ENCODE peak calls at places on chromosomes 6 and 20, in eight cellular contexts. M, Y, A, J, L, W, B and R are unnamed samples.

GRCh38 chr20:47300071-47300470 is 56.4 kb downstream of the ZMYND8 start:
- DNase-seq in M (no peak), Y (no peak), B (no peak), J (no peak), W (no peak), A (no peak), L (no peak), R (no peak)

GRCh38 chr6:63509652-63510352 is 62.5 kb upstream of the LOC128125822 start:
- DNase-seq in M (peak; percentile 79), A (no peak), Y (no peak), J (peak; percentile 83), L (no peak), W (no peak), B (no peak), R (no peak)

GRCh38 chr6:118844915-118845314 is 49.0 kb upstream of the ASF1A start:
- DNase-seq in J (no peak), Y (no peak), M (no peak), A (no peak), B (no peak), W (no peak), L (no peak), R (no peak)

GRCh38 chr6:110020888-110021287 is 42.8 kb downstream of the GPR6 start:
- DNase-seq in Y (no peak), L (no peak), A (no peak), J (no peak), B (no peak), W (no peak), M (no peak), R (no peak)

GRCh38 chr6:29465279-29465678 is 8.3 kb downstream of the OR2H1 start:
- DNase-seq in M (no peak), W (no peak), Y (no peak), L (no peak), J (no peak), B (no peak), A (no peak), R (no peak)

GRCh38 chr20:59994697-59995122 is 36.5 kb downstream of the CDH26 start:
- DNase-seq in Y (no peak), B (no peak), M (no peak), L (no peak), A (no peak), J (peak; percentile 9), W (no peak), R (no peak)

GRCh38 chr20:12287575-12287974 is 369.9 kb downstream of the BTBD3 start:
- DNase-seq in W (no peak), A (no peak), L (no peak), B (no peak), Y (no peak), M (no peak), J (no peak), R (no peak)

GRCh38 chr20:50144362-50144761 is 9.2 kb downstream of the PEDS1 start:
- DNase-seq in J (no peak), Y (peak; percentile 97), W (no peak), M (no peak), L (no peak), A (no peak), B (no peak), R (peak; percentile 98)

GRCh38 chr6:142842423-142843261 is 102.3 kb downstream of the HIVEP2 start:
- DNase-seq in B (peak; percentile 36), A (no peak), M (no peak), L (no peak), J (no peak), Y (no peak), W (no peak), R (no peak)

GRCh38 chr6:167502471-167502870 is 177.6 kb downstream of the TTLL2 start:
- DNase-seq in M (no peak), Y (no peak), W (no peak), J (no peak), L (no peak), B (no peak), A (no peak), R (no peak)

GRCh38 chr20:41339957-41340326 is 679 bp upstream of the LPIN3 start:
- DNase-seq in W (peak; percentile 61), L (peak; percentile 94), Y (peak; percentile 35), B (peak; percentile 74), M (peak; percentile 91), A (peak; percentile 80), J (peak; percentile 95), R (peak; percentile 83)

GRCh38 chr6:93562566-93562965 is 143.2 kb upstream of the EPHA7 start:
- DNase-seq in B (no peak), A (no peak), W (no peak), L (no peak), J (no peak), M (no peak), Y (no peak), R (peak; percentile 2)

GRCh38 chr6:168208436-168208835 is 111.1 kb downstream of the DACT2 start:
- DNase-seq in Y (no peak), B (no peak), W (no peak), A (no peak), M (no peak), J (no peak), L (no peak), R (no peak)

GRCh38 chr6:125245523-125246264 is 56.1 kb downstream of the HDDC2 start:
- DNase-seq in J (peak; percentile 29), M (no peak), A (peak; percentile 46), Y (no peak), B (no peak), L (no peak), W (no peak), R (no peak)

GRCh38 chr20:17611290-17611539 is 41.3 kb downstream of the DSTN start:
- DNase-seq in Y (no peak), A (no peak), B (no peak), M (no peak), J (peak; percentile 48), L (no peak), W (no peak), R (no peak)

GRCh38 chr20:63483834-63484233 is 11.4 kb upstream of the KCNQ2 start:
- DNase-seq in L (no peak), M (no peak), W (no peak), J (no peak), A (no peak), B (no peak), Y (no peak), R (no peak)

GRCh38 chr6:6885521-6886088 is 222.2 kb upstream of the RREB1 start:
- DNase-seq in A (no peak), W (no peak), L (no peak), B (no peak), J (no peak), M (peak; percentile 85), Y (no peak), R (peak; percentile 24)